ENCODE peak calls at places on chromosomes 1 and 21, in seven cellular contexts. Z, E, T, H, Q, J and P are unnamed samples.

GRCh38 chr1:200837931-200838571 is 34.7 kb upstream of the GPR25 start:
- DNase-seq in Z (no peak), E (peak; percentile 7), T (no peak), H (peak; percentile 49), Q (no peak), J (no peak), P (no peak)

GRCh38 chr1:46396429-46397398 is 2.6 kb downstream of the FAAH start:
- DNase-seq in Z (peak; percentile 6), E (no peak), T (no peak), H (peak; percentile 24), Q (no peak), J (no peak), P (no peak)

GRCh38 chr21:32717851-32718316 is 9.9 kb downstream of the SYNJ1 start:
- DNase-seq in Z (no peak), E (peak; percentile 55), T (no peak), H (no peak), Q (no peak), J (no peak), P (no peak)

GRCh38 chr1:179129702-179130473 is 48.0 kb downstream of the TOR3A start:
- DNase-seq in Z (peak; percentile 68), E (peak; percentile 36), T (no peak), H (peak; percentile 34), Q (no peak), J (no peak), P (no peak)

GRCh38 chr21:29647353-29647781 is 292.4 kb downstream of the GRIK1 start:
- DNase-seq in Z (no peak), E (no peak), T (no peak), H (peak; percentile 84), Q (peak; percentile 68), J (no peak), P (no peak)

GRCh38 chr1:162557536-162557935 is 4.0 kb upstream of the UAP1 start:
- DNase-seq in Z (no peak), E (no peak), T (no peak), H (no peak), Q (no peak), J (no peak), P (no peak)

GRCh38 chr1:65764052-65764451 is 28.6 kb upstream of the PDE4B start:
- DNase-seq in Z (no peak), E (no peak), T (no peak), H (no peak), Q (no peak), J (no peak), P (no peak)

GRCh38 chr1:87249803-87250202 is 78.9 kb upstream of the LMO4 start:
- DNase-seq in Z (no peak), E (no peak), T (no peak), H (no peak), Q (no peak), J (no peak), P (no peak)

GRCh38 chr1:206518206-206518605 is 10.9 kb downstream of the RASSF5 start:
- DNase-seq in Z (no peak), E (no peak), T (no peak), H (no peak), Q (no peak), J (no peak), P (no peak)

GRCh38 chr1:168092151-168092550 is 44.6 kb downstream of the GPR161 start:
- DNase-seq in Z (no peak), E (no peak), T (peak; percentile 46), H (no peak), Q (no peak), J (peak; percentile 63), P (no peak)

GRCh38 chr1:2132222-2133038 is 62.1 kb downstream of the FAAP20 start:
- DNase-seq in Z (no peak), E (peak; percentile 75), T (peak; percentile 68), H (peak; percentile 70), Q (no peak), J (no peak), P (no peak)

GRCh38 chr1:44693900-44694299 is 19.4 kb downstream of the ARMH1 start:
- DNase-seq in Z (no peak), E (no peak), T (no peak), H (no peak), Q (no peak), J (no peak), P (no peak)

GRCh38 chr1:214027498-214027897 is 39.7 kb downstream of the PROX1 start:
- DNase-seq in Z (no peak), E (no peak), T (no peak), H (no peak), Q (no peak), J (no peak), P (no peak)

GRCh38 chr1:158251160-158251559 is 3.1 kb upstream of the CD1A start:
- DNase-seq in Z (no peak), E (no peak), T (no peak), H (no peak), Q (no peak), J (no peak), P (no peak)

GRCh38 chr1:101147381-101147780 is 89.4 kb upstream of the S1PR1 start:
- DNase-seq in Z (no peak), E (no peak), T (no peak), H (no peak), Q (no peak), J (no peak), P (no peak)

GRCh38 chr21:37210017-37210593 is 57.0 kb downstream of the VPS26C start:
- DNase-seq in Z (no peak), E (no peak), T (no peak), H (no peak), Q (no peak), J (no peak), P (no peak)

GRCh38 chr1:155485945-155486344 is 76.7 kb downstream of the ASH1L start:
- DNase-seq in Z (no peak), E (no peak), T (no peak), H (no peak), Q (no peak), J (no peak), P (no peak)

GRCh38 chr1:152036316-152037216 is at the start of gene S100A11:
- DNase-seq in Z (peak; percentile 71), E (peak; percentile 87), T (peak; percentile 89), H (peak; percentile 90), Q (peak; percentile 55), J (peak; percentile 98), P (peak; percentile 70)

GRCh38 chr1:54906586-54906985 is 19.6 kb upstream of the DHCR24 start:
- DNase-seq in Z (no peak), E (no peak), T (no peak), H (no peak), Q (no peak), J (no peak), P (no peak)

GRCh38 chr1:151145158-151146071 is 1.0 kb downstream of the SEMA6C start:
- DNase-seq in Z (no peak), E (peak; percentile 4), T (peak; percentile 61), H (peak; percentile 14), Q (no peak), J (peak; percentile 90), P (no peak)

GRCh38 chr1:2275796-2276536 is 47.8 kb downstream of the SKI start:
- DNase-seq in Z (peak; percentile 59), E (peak; percentile 45), T (no peak), H (peak; percentile 79), Q (no peak), J (no peak), P (no peak)

GRCh38 chr1:54588377-54588776 is 34.9 kb downstream of the FAM151A start:
- DNase-seq in Z (no peak), E (no peak), T (no peak), H (no peak), Q (no peak), J (no peak), P (no peak)

GRCh38 chr21:44709426-44710293 is 1.7 kb downstream of the TSPEAR start:
- DNase-seq in Z (no peak), E (peak; percentile 16), T (peak; percentile 3), H (no peak), Q (no peak), J (peak; percentile 82), P (no peak)

GRCh38 chr1:39722495-39722894 is 16.2 kb upstream of the PPIE start:
- DNase-seq in Z (no peak), E (peak; percentile 9), T (no peak), H (no peak), Q (no peak), J (no peak), P (no peak)

GRCh38 chr21:42063578-42064521 is 7.3 kb upstream of the UMODL1 start:
- DNase-seq in Z (peak; percentile 81), E (peak; percentile 20), T (no peak), H (no peak), Q (no peak), J (no peak), P (no peak)

GRCh38 chr1:225944951-225945350 is 3.9 kb upstream of the LEFTY2 start:
- DNase-seq in Z (peak; percentile 87), E (no peak), T (no peak), H (no peak), Q (no peak), J (no peak), P (no peak)

GRCh38 chr1:17950728-17951127 is 156.9 kb upstream of the IGSF21 start:
- DNase-seq in Z (no peak), E (no peak), T (no peak), H (no peak), Q (no peak), J (no peak), P (no peak)
- TF ChIP-seq CTCF in Z (no peak), E (no peak), T (no peak), H (no peak), Q (no peak), J (no peak), P (no peak)

GRCh38 chr21:34922487-34922886 is 126.6 kb downstream of the RUNX1 start:
- DNase-seq in Z (no peak), E (no peak), T (no peak), H (no peak), Q (no peak), J (no peak), P (no peak)
- TF ChIP-seq CTCF in Z (no peak), E (no peak), T (no peak), H (no peak), Q (no peak), J (no peak), P (no peak)

GRCh38 chr1:228830185-228830953 is 95.1 kb downstream of the RHOU start:
- DNase-seq in Z (no peak), E (no peak), T (no peak), H (no peak), Q (no peak), J (no peak), P (no peak)
- TF ChIP-seq CTCF in Z (no peak), E (no peak), T (no peak), H (no peak), Q (no peak), J (no peak), P (no peak)

DNA sequence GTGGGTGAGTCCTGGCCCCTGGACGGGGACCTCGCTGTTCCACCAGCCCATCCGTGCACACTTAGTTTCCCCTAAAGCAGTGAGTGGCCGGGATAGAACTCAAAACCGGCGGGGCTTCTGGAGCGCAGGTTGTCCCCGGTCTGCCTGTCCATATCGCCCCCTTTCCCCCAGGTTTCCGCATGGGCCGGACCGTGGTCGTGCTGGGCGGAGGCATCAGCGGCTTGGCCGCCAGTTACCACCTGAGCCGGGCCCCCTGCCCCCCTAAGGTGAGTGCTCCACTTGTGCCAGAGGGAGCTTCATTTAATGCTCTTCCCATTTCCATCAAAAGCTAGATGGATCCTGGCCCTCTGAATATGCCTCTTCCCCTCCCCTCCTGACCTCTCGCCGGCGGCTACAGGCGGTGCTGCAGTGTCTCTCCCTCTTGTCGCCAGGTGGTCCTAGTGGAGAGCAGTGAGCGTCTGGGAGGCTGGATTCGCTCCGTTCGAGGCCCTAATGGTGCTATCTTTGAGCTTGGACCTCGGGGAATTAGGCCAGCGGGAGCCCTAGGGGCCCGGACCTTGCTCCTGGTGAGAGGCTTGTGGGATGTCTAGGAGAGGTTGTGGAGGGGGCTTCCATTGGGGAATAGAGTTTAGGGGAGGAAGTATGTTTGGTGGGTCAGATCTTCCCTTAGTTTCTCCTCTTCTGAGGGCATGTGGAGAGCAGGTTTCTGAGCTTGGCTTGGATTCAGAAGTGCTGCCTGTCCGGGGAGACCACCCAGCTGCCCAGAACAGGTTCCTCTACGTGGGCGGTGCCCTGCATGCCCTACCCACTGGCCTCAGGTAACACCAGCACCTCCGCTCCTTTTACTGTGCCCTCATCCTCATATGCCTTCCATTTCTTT is 683 bp downstream of the PPOX start:
- DNase-seq in Z (no peak), E (no peak), T (no peak), H (no peak), Q (no peak), J (no peak), P (no peak)
- TF ChIP-seq CTCF in Z (no peak), E (no peak), T (no peak), H (no peak), Q (no peak), J (no peak), P (no peak)